ENCODE peak calls at places on chromosome 20, in five cellular contexts. L is NB4, F is uterus, E is H1, Y is HepG2. K is an unnamed sample.

GRCh38 chr20:63964412-63964811 is 5.3 kb downstream of the ZNF512B start:
- DNase-seq in F (no peak), E (no peak), Y (no peak), L (no peak), K (no peak)

GRCh38 chr20:32898721-32899120 is 40.0 kb downstream of the EFCAB8 start:
- DNase-seq in F (no peak), E (no peak), Y (no peak), L (no peak), K (no peak)

GRCh38 chr20:17228624-17229061 is 1.8 kb downstream of the PCSK2 start:
- DNase-seq in F (no peak), Y (no peak), E (peak; percentile 76), L (no peak), K (peak; percentile 25)

GRCh38 chr20:32167552-32167951 is 40.0 kb downstream of the PLAGL2 start:
- DNase-seq in E (no peak), Y (no peak), F (no peak), L (no peak), K (no peak)

GRCh38 chr20:45032781-45033180 is 66.5 kb downstream of the STK4 start:
- DNase-seq in Y (no peak), L (no peak), E (no peak), F (no peak), K (no peak)

GRCh38 chr20:51541189-51542032 is 1.1 kb downstream of the NFATC2 start:
- DNase-seq in F (peak; percentile 72), Y (peak; percentile 87), E (no peak), L (peak; percentile 94), K (peak; percentile 91)

GRCh38 chr20:33482581-33482980 is 7.3 kb upstream of the CBFA2T2 start:
- DNase-seq in Y (no peak), L (no peak), F (no peak), E (no peak), K (no peak)

GRCh38 chr20:36342316-36342715 is 36.2 kb downstream of the DLGAP4 start:
- DNase-seq in F (no peak), E (no peak), L (no peak), Y (no peak), K (no peak)

GRCh38 chr20:40493551-40493950 is 195.5 kb downstream of the MAFB start:
- DNase-seq in L (peak; percentile 75), F (no peak), Y (no peak), E (no peak), K (no peak)

GRCh38 chr20:48503166-48503815 is 324.5 kb downstream of the PREX1 start:
- DNase-seq in L (no peak), Y (no peak), F (no peak), E (no peak), K (no peak)

GRCh38 chr20:34967421-34967820 is 11.8 kb downstream of the MYH7B start:
- DNase-seq in L (no peak), F (no peak), Y (no peak), E (no peak), K (no peak)

GRCh38 chr20:33019465-33020277 is 11.8 kb upstream of the BPIFB6 start:
- DNase-seq in L (no peak), Y (no peak), E (no peak), F (no peak), K (no peak)

GRCh38 chr20:54078296-54078695 is 7.9 kb upstream of the BCAS1 start:
- DNase-seq in L (peak; percentile 26), E (no peak), F (no peak), Y (peak; percentile 49), K (no peak)

GRCh38 chr20:41818369-41818768 is 200.2 kb upstream of the CHD6 start:
- DNase-seq in Y (no peak), L (no peak), E (no peak), F (no peak), K (no peak)

GRCh38 chr20:19838495-19838894 is 80.4 kb downstream of the RIN2 start:
- DNase-seq in L (no peak), Y (no peak), E (no peak), F (no peak), K (no peak)

GRCh38 chr20:33611106-33611505 is 51.0 kb upstream of the C20orf144 start:
- DNase-seq in L (no peak), F (no peak), Y (no peak), E (no peak), K (no peak)

GRCh38 chr20:18412202-18412901 is 54.5 kb downstream of the DZANK1 start:
- DNase-seq in F (no peak), L (peak; percentile 70), E (no peak), Y (no peak), K (no peak)

GRCh38 chr20:8509809-8510208 is 377.7 kb downstream of the PLCB1 start:
- DNase-seq in F (no peak), E (no peak), Y (no peak), L (no peak), K (no peak)

GRCh38 chr20:29409833-29410804 is 1847.3 kb upstream of the DEFB115 start:
- DNase-seq in Y (no peak), L (no peak), E (no peak), F (no peak), K (peak; percentile 17)

DNA sequence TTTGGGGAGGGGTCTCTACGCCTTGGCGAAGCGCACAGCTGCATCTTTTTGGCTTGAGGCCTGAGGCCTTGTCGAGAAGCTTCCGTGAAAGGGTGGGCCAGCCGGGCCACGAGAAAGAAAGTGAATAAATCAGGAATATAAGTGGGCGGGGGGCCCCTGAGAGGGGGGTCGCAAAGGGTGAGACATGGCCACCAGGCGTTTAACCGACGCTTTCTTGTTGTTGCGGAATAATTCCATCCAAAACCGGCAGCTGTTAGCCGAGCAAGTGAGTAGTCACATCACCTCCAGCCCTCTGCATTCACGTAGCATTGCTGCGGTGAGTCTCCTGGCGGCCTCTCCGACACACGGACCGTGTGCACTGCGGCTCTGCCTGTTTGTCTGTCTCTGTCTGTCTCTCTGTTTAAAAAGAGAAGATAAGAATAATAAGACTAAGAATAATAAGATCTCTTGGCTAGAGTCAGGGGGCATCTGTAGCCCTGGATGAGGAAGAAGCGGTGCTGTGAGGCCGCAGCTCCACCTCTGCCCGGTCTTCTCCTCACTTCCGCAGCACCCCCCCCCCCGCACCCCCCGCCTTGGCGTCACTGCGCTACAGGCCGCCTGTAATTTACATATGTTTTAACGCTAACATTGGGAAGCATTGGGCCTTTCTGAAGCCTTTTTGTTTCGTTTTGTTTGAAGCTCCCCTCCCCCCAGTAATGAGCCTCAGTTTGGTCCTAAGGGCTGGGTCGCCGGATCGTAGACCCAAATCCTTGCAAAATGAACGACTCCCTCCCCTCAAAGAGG is 931 bp downstream of the STX16 start:
- DNase-seq in E (peak; percentile 66), Y (peak; percentile 54), L (peak; percentile 91), F (no peak), K (peak; percentile 68)
- TF ChIP-seq POLR2A in E (peak; percentile 44), Y (peak; percentile 42), L (peak; percentile 29), F (no peak), K (no peak)

GRCh38 chr20:4971064-4971463 is 30.2 kb downstream of the SLC23A2 start:
- DNase-seq in Y (no peak), L (no peak), F (no peak), E (no peak), K (no peak)

GRCh38 chr20:4972506-4973251 is 28.6 kb downstream of the SLC23A2 start:
- DNase-seq in L (no peak), E (no peak), Y (no peak), F (no peak), K (no peak)

GRCh38 chr20:4967752-4968477 is 33.4 kb downstream of the SLC23A2 start:
- DNase-seq in Y (peak; percentile 44), F (no peak), L (no peak), E (no peak), K (no peak)

GRCh38 chr20:4978050-4978918 is 23.0 kb downstream of the SLC23A2 start:
- DNase-seq in L (no peak), F (no peak), E (no peak), Y (no peak), K (no peak)

DNA sequence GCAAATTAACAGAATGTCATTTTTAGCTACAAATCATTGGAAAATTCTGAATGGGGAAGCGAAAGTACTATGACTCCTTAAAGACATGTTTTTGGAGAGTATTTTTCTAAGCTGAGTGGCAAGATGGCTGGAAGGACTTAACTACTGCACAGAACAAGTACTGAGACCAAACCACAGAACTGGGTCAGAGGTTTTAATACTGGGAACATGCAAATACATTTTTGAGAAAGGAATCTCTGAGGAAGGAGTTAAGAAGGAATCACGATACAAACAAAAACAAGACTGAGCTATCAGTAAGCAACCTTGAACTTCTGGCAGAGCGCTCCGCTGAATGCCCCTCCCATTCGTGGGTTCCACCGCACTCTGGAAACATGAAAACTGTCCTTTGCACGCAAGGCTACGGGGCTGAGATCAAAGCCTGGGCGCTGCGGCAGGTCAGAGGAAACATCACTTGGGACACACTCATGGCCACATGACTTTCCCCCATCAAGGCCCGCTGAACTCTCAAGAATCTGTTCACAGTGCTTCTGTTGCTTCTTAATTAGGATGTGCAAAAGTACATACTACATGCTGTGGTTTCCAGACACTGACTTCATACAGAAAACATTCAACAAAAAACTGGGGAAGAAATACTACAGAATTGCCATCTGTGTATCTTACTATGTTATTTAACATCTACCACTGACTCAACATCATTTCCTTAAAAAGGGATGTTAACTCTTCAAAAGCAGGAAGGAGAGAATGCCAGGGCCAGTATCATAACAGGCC is 27.8 kb downstream of the SLC23A2 start:
- DNase-seq in F (peak; percentile 43), L (peak; percentile 25), E (no peak), Y (peak; percentile 99), K (peak; percentile 81)
- H3K4me3 ChIP-seq in F (peak overlapping the region; percentile 10), L (no peak overlapping the region), E (no peak overlapping the region), Y (peak overlapping the region; percentile 38), K (no peak overlapping the region)

GRCh38 chr20:56628873-56629463 is at the start of gene TFAP2C:
- DNase-seq in L (peak; percentile 88), F (peak; percentile 18), Y (no peak), E (peak; percentile 78), K (peak; percentile 71)
- TF ChIP-seq POLR2A in L (no peak), F (no peak), Y (no peak), E (no peak), K (no peak)

GRCh38 chr20:25987073-25987927 is 290.6 kb upstream of the ZNF337 start:
- DNase-seq in Y (no peak), E (no peak), F (peak; percentile 48), L (peak; percentile 4), K (peak; percentile 59)
- H3K4me3 ChIP-seq in Y (no peak overlapping the region), E (no peak overlapping the region), F (peak overlapping the region; percentile 20), L (no peak overlapping the region), K (peak overlapping the region; percentile 34)